ENCODE peak calls at places on chromosomes 13 and 19, in six cellular contexts. U is T-helper 2 cell; L is NCI-H510A; T is cardiac muscle cell; Y is left cardiac atrium; F is central memory CD4-positive, alpha-beta T cell. H is an unnamed sample.

GRCh38 chr19:35045667-35046300 is 4.3 kb downstream of the HPN start:
- DNase-seq in F (peak), L (no peak), U (no peak), Y (no peak), T (peak), H (no peak)

GRCh38 chr13:75485286-75486062 is 3.5 kb upstream of the TBC1D4 start:
- DNase-seq in U (no peak), L (no peak), F (no peak), Y (no peak), T (peak), H (no peak)

GRCh38 chr19:57310792-57311191 is 9.5 kb upstream of the ZNF543 start:
- DNase-seq in F (no peak), T (no peak), L (no peak), Y (no peak), U (no peak), H (no peak)

GRCh38 chr13:24050292-24050711 is 110.2 kb upstream of the SPATA13 start:
- DNase-seq in U (no peak), T (peak), L (no peak), F (no peak), Y (no peak), H (no peak)

GRCh38 chr13:34155931-34156607 is 338.1 kb downstream of the RFC3 start:
- DNase-seq in U (no peak), L (no peak), F (no peak), Y (no peak), T (peak), H (no peak)

GRCh38 chr19:13825489-13826475 is 30.5 kb downstream of the ZSWIM4 start:
- DNase-seq in T (no peak), U (no peak), F (no peak), Y (no peak), L (no peak), H (no peak)

GRCh38 chr19:4246767-4247593 is at the start of gene YJU2:
- DNase-seq in U (peak), Y (peak), L (peak), F (peak), T (peak), H (peak)

GRCh38 chr19:47377801-47378200 is 28.7 kb downstream of the DHX34 start:
- DNase-seq in Y (no peak), F (no peak), T (no peak), L (no peak), U (no peak), H (no peak)

GRCh38 chr19:14659886-14660489 is 14.7 kb downstream of the ADGRE3 start:
- DNase-seq in Y (no peak), T (no peak), F (no peak), U (no peak), L (no peak), H (no peak)

GRCh38 chr13:109101550-109102144 is 472.2 kb downstream of the MYO16 start:
- DNase-seq in F (no peak), T (no peak), Y (no peak), L (no peak), U (no peak), H (no peak)

GRCh38 chr13:100694722-100695644 is 20.4 kb upstream of the TMTC4 start:
- DNase-seq in L (no peak), Y (peak), F (no peak), U (no peak), T (peak), H (no peak)

GRCh38 chr13:73610799-73611592 is 523.2 kb downstream of the KLF12 start:
- DNase-seq in L (no peak), Y (no peak), T (no peak), F (no peak), U (no peak), H (no peak)

GRCh38 chr19:54551293-54551692 is 22.3 kb upstream of the LILRA2 start:
- DNase-seq in U (no peak), T (no peak), F (no peak), L (no peak), Y (no peak), H (no peak)

GRCh38 chr13:24063281-24063851 is 97.2 kb upstream of the SPATA13 start:
- DNase-seq in F (no peak), Y (peak), U (no peak), L (no peak), T (peak), H (no peak)

GRCh38 chr13:64314286-64314685 is 2898.6 kb upstream of the PCDH20 start:
- DNase-seq in U (no peak), T (peak), L (no peak), Y (no peak), F (no peak), H (no peak)

GRCh38 chr13:40874138-40874776 is 84.8 kb downstream of the SLC25A15 start:
- DNase-seq in T (peak), F (no peak), U (no peak), L (no peak), Y (no peak), H (no peak)

GRCh38 chr19:2982983-2983350 is 5.6 kb downstream of the TLE6 start:
- DNase-seq in Y (peak), T (peak), F (no peak), U (no peak), L (peak), H (no peak)

GRCh38 chr13:97116754-97117153 is 105.4 kb upstream of the MBNL2 start:
- DNase-seq in U (no peak), T (peak), Y (no peak), L (peak), F (no peak), H (no peak)

GRCh38 chr13:93298741-93299140 is 72.1 kb downstream of the GPC6 start:
- DNase-seq in F (no peak), L (no peak), U (no peak), T (peak), Y (no peak), H (no peak)

GRCh38 chr13:32682740-32683139 is 96.5 kb downstream of the PDS5B start:
- DNase-seq in T (no peak), L (no peak), U (no peak), F (no peak), Y (no peak), H (no peak)

GRCh38 chr13:27053235-27053884 is 118.3 kb downstream of the USP12 start:
- DNase-seq in T (no peak), L (no peak), U (no peak), Y (no peak), F (no peak), H (no peak)

GRCh38 chr13:110137677-110138008 is 169.3 kb downstream of the COL4A1 start:
- DNase-seq in F (no peak), U (no peak), L (peak), T (peak), Y (no peak), H (no peak)

GRCh38 chr13:113403255-113404104 is 39.5 kb upstream of the GRTP1 start:
- DNase-seq in F (no peak), L (no peak), Y (no peak), T (no peak), U (no peak), H (no peak)

GRCh38 chr19:34481861-34482379 is 362 bp downstream of the WTIP start:
- DNase-seq in T (no peak), F (no peak), L (no peak), Y (no peak), U (no peak), H (no peak)

GRCh38 chr19:18932216-18932841 is 8.7 kb downstream of the HOMER3 start:
- DNase-seq in Y (peak), U (peak), F (peak), L (no peak), T (peak), H (peak)

GRCh38 chr19:30664358-30665058 is 292.3 kb downstream of the ZNF536 start:
- DNase-seq in U (no peak), F (no peak), L (no peak), Y (peak), T (peak), H (no peak)

GRCh38 chr19:3061214-3062161 is 807 bp downstream of the TLE5 start:
- DNase-seq in T (peak), F (peak), U (peak), Y (peak), L (no peak), H (peak)

GRCh38 chr19:40718774-40719391 is 2.0 kb downstream of the ITPKC start:
- DNase-seq in U (no peak), F (no peak), T (peak), Y (peak), L (no peak), H (no peak)

GRCh38 chr19:10006752-10007323 is 3.5 kb downstream of the COL5A3 start:
- DNase-seq in L (no peak), U (no peak), F (no peak), Y (no peak), T (no peak), H (no peak)

GRCh38 chr13:97108535-97108910 is 113.6 kb upstream of the MBNL2 start:
- DNase-seq in Y (no peak), U (no peak), T (peak), L (no peak), F (no peak), H (no peak)

GRCh38 chr19:18014197-18014596 is 6.2 kb downstream of the ARRDC2 start:
- DNase-seq in F (peak), L (no peak), Y (no peak), U (no peak), T (no peak), H (peak)

GRCh38 chr13:97141564-97142005 is 80.5 kb upstream of the MBNL2 start:
- DNase-seq in Y (no peak), U (no peak), T (peak), L (peak), F (no peak), H (no peak)

GRCh38 chr13:113015826-113016525 is 47.0 kb downstream of the MCF2L start:
- DNase-seq in L (no peak), T (no peak), Y (no peak), F (no peak), U (no peak), H (peak)

H was measured in T-helper 17 cell.